ENCODE peak calls at places on chromosomes 6 and 20, in five cellular contexts. C is stomach; P is naive thymus-derived CD4-positive, alpha-beta T cell; A is CD4-positive, alpha-beta T cell; Z is H1. F is an unnamed sample. For H3K27me3, the result is how much of the 10 kb centered on the place peaks cover.

GRCh38 chr6:43096451-43097097 is 20.5 kb downstream of the PTK7 start:
- DNase-seq in C (peak), P (no peak), A (no peak), Z (no peak), F (peak)

GRCh38 chr6:53728570-53729194 is 63.1 kb upstream of the KLHL31 start:
- DNase-seq in C (peak), P (peak), A (no peak), Z (peak), F (peak)

GRCh38 chr20:47165376-47165865 is 191.1 kb downstream of the ZMYND8 start:
- DNase-seq in C (no peak), P (no peak), A (no peak), Z (no peak), F (no peak)

GRCh38 chr20:5621305-5621704 is 128.9 kb upstream of the SHLD1 start:
- DNase-seq in C (peak), P (no peak), A (no peak), Z (no peak), F (no peak)

GRCh38 chr20:41649489-41649888 is 31.3 kb upstream of the CHD6 start:
- DNase-seq in C (no peak), P (no peak), A (no peak), Z (no peak), F (no peak)

GRCh38 chr6:119259027-119259426 is 90.5 kb downstream of the MAN1A1 start:
- DNase-seq in C (no peak), P (no peak), A (no peak), Z (no peak), F (no peak)

GRCh38 chr6:3259491-3259958 is 778 bp downstream of the PSMG4 start:
- DNase-seq in C (peak), P (peak), A (peak), Z (no peak), F (no peak)

GRCh38 chr20:17992224-17992637 is 23.4 kb downstream of the MGME1 start:
- DNase-seq in C (no peak), P (no peak), A (no peak), Z (no peak), F (no peak)

GRCh38 chr6:169958510-169958909 is 207.1 kb downstream of the ERMARD start:
- DNase-seq in C (no peak), P (no peak), A (no peak), Z (no peak), F (no peak)

GRCh38 chr20:35299780-35300179 is 7.6 kb upstream of the FAM83C start:
- DNase-seq in C (no peak), P (no peak), A (no peak), Z (no peak), F (no peak)

GRCh38 chr6:22891930-22892329 is 322.6 kb downstream of the HDGFL1 start:
- DNase-seq in C (no peak), P (no peak), A (no peak), Z (no peak), F (no peak)

GRCh38 chr20:9389321-9389720 is 125.1 kb upstream of the LAMP5 start:
- DNase-seq in C (peak), P (no peak), A (no peak), Z (no peak), F (no peak)

GRCh38 chr20:63641792-63642517 is 11.3 kb downstream of the STMN3 start:
- DNase-seq in C (peak), P (peak), A (peak), Z (peak), F (peak)

GRCh38 chr20:6295026-6295425 is 172.2 kb upstream of the FERMT1 start:
- DNase-seq in C (no peak), P (no peak), A (no peak), Z (no peak), F (no peak)

GRCh38 chr6:15410126-15410391 is 164.2 kb downstream of the JARID2 start:
- DNase-seq in C (no peak), P (no peak), A (no peak), Z (peak), F (no peak)

GRCh38 chr6:7085911-7086310 is 21.9 kb upstream of the RREB1 start:
- DNase-seq in C (peak), P (no peak), A (no peak), Z (no peak), F (no peak)

GRCh38 chr6:20840675-20841074 is 306.4 kb downstream of the CDKAL1 start:
- DNase-seq in C (no peak), P (no peak), A (no peak), Z (no peak), F (no peak)

GRCh38 chr6:169883316-169883715 is 131.9 kb downstream of the ERMARD start:
- DNase-seq in C (no peak), P (no peak), A (no peak), Z (peak), F (no peak)

GRCh38 chr20:57564180-57564802 is 3.4 kb downstream of the PCK1 start:
- DNase-seq in C (no peak), P (no peak), A (no peak), Z (no peak), F (no peak)
- H3K27me3 ChIP-seq in C (under half), P (under half), A (under half), Z (under half), F (under half)

GRCh38 chr20:2653511-2654383 is 1.3 kb downstream of the NOP56 start:
- DNase-seq in C (no peak), P (no peak), A (no peak), Z (no peak), F (no peak)
- H3K27ac ChIP-seq in C (peak), P (peak), A (peak), Z (peak), F (peak)

DNA sequence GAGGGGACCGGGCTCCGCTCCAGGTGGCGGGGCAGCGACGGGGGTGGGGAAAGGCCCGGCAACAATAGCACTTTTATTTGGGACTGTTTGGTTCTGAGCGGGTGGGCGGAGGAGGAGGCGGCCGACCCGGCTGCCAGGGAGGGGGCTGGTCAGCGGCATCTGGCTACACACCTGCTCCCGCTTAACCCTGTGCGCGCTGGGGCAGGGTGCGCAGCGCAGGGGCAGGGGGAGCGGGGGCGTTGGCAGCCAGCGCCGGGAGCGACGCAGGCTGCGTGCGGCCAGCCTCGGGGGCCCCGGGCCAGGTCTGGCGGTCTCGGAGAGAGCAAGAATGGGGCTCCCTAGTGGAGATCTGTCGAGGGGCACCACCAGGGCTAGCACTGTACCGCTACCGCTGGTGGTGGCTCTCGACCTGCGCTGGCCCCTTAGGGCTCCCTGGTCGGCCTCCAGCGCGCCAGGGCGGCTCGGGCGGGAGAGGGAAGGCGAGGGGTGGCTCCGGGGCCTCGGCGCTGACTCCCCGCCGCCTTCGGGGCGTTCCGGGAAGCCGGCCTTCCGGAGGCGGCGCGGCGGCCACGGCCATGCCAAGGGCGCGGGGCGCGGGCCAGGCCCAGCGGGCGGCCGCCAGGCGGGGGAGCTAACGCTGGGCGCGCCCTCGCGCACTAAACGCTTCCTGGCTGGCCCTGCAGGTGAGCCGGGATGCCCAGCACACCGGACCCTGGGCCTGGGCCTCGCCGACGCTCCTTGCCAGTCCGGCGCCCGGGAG is 92.4 kb downstream of the NCR2 start:
- DNase-seq in C (peak), P (no peak), A (no peak), Z (peak), F (peak)
- H3K27me3 ChIP-seq in C (under half), P (under half), A (under half), Z (under half), F (under half)

DNA sequence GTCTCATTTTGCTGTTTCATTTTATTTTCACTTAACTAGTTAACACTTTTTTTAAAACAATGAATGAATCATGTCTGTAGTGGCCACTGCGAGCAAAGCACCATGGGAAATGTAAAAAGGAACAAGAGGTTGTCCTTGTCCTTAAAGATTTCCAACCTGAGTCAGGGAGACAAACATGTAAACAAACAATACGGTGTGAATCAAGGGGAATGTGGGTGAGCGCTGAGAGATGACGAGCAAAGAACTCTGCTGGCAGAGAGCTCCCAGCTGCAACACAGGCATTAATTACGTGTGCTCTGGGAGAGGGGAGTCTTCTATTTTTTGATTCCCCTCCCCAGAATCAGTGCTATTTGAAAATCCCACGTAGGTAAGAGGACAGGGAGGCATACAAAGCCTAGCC is 84.3 kb downstream of the ATXN1 start:
- DNase-seq in C (no peak), P (no peak), A (no peak), Z (no peak), F (no peak)
- H3K27ac ChIP-seq in C (peak), P (no peak), A (no peak), Z (no peak), F (peak)

GRCh38 chr6:117157448-117157847 is 107.9 kb upstream of the VGLL2 start:
- DNase-seq in C (no peak), P (no peak), A (no peak), Z (no peak), F (no peak)

GRCh38 chr6:117156701-117157100 is 108.7 kb upstream of the VGLL2 start:
- DNase-seq in C (no peak), P (no peak), A (no peak), Z (no peak), F (no peak)
- H3K27me3 ChIP-seq in C (under half), P (under half), A (under half), Z (under half), F (under half)